ENCODE peak calls at places on chromosome 18, in five cellular contexts. I, T, C, W and H are unnamed samples.

GRCh38 chr18:65938592-65939372 is 188.0 kb downstream of the CDH7 start:
- DNase-seq in C (no peak), T (no peak), I (no peak), W (peak; percentile 50), H (peak; percentile 23)

GRCh38 chr18:58097127-58097906 is 53.3 kb downstream of the NEDD4L start:
- DNase-seq in I (no peak), C (no peak), W (no peak), T (no peak), H (no peak)

GRCh38 chr18:44852818-44853217 is 172.1 kb downstream of the SETBP1 start:
- DNase-seq in W (no peak), I (no peak), C (peak; percentile 73), T (no peak), H (no peak)

GRCh38 chr18:49561377-49562193 is at the start of gene LIPG:
- DNase-seq in C (peak; percentile 88), I (no peak), T (no peak), W (no peak), H (no peak)

GRCh38 chr18:45839415-45840395 is 14.2 kb downstream of the SIGLEC15 start:
- DNase-seq in W (peak; percentile 49), T (no peak), I (peak; percentile 65), C (peak; percentile 77), H (peak; percentile 21)

GRCh38 chr18:41695441-41695840 is 259.6 kb upstream of the PIK3C3 start:
- DNase-seq in C (no peak), T (no peak), I (no peak), W (no peak), H (no peak)

GRCh38 chr18:47254341-47254939 is 3.0 kb upstream of the SKOR2 start:
- DNase-seq in C (no peak), W (no peak), I (peak; percentile 1), T (peak; percentile 71), H (no peak)

GRCh38 chr18:21321711-21322110 is 79.7 kb downstream of the GREB1L start:
- DNase-seq in W (no peak), C (no peak), I (no peak), T (no peak), H (no peak)